ENCODE peak calls at places on chromosomes 16 and 17, in four cellular contexts. One of them, this sample, is unnamed.

GRCh38 chr16:88527186-88527936 is 42.8 kb upstream of the ZC3H18 start:
- DNase-seq in cardiac muscle cell: peak
- DNase-seq in Caki2: peak
- DNase-seq in Jurkat, Clone E6-1: no peak
- DNase-seq in this sample: peak

GRCh38 chr17:385195-385835 is 32.7 kb upstream of the RPH3AL start:
- DNase-seq in cardiac muscle cell: peak
- DNase-seq in Caki2: no peak
- DNase-seq in Jurkat, Clone E6-1: no peak
- DNase-seq in this sample: no peak

GRCh38 chr16:50574852-50575251 is 26.7 kb downstream of the NKD1 start:
- DNase-seq in cardiac muscle cell: no peak
- DNase-seq in Caki2: no peak
- DNase-seq in Jurkat, Clone E6-1: no peak
- DNase-seq in this sample: no peak

GRCh38 chr16:66035096-66035495 is 331.4 kb upstream of the CDH5 start:
- DNase-seq in cardiac muscle cell: no peak
- DNase-seq in Caki2: no peak
- DNase-seq in Jurkat, Clone E6-1: no peak
- DNase-seq in this sample: no peak

GRCh38 chr17:74521701-74522201 is 9.5 kb downstream of the CD300LB start:
- DNase-seq in cardiac muscle cell: no peak
- DNase-seq in Caki2: no peak
- DNase-seq in Jurkat, Clone E6-1: no peak
- DNase-seq in this sample: no peak

GRCh38 chr16:62036101-62036806 is at the start of gene CDH8:
- DNase-seq in cardiac muscle cell: peak
- DNase-seq in Caki2: no peak
- DNase-seq in Jurkat, Clone E6-1: no peak
- DNase-seq in this sample: no peak

GRCh38 chr17:34859652-34860051 is 101.6 kb downstream of the CCT6B start:
- DNase-seq in cardiac muscle cell: no peak
- DNase-seq in Caki2: no peak
- DNase-seq in Jurkat, Clone E6-1: no peak
- DNase-seq in this sample: no peak

GRCh38 chr16:74186589-74186988 is 110.0 kb upstream of the PSMD7 start:
- DNase-seq in cardiac muscle cell: no peak
- DNase-seq in Caki2: no peak
- DNase-seq in Jurkat, Clone E6-1: no peak
- DNase-seq in this sample: no peak

GRCh38 chr16:11359370-11359769 is 14.1 kb downstream of the RMI2 start:
- DNase-seq in cardiac muscle cell: no peak
- DNase-seq in Caki2: peak
- DNase-seq in Jurkat, Clone E6-1: peak
- DNase-seq in this sample: no peak

GRCh38 chr17:62718420-62718819 is 89.7 kb downstream of the MARCHF10 start:
- DNase-seq in cardiac muscle cell: peak
- DNase-seq in Caki2: peak
- DNase-seq in Jurkat, Clone E6-1: no peak
- DNase-seq in this sample: no peak

GRCh38 chr17:82870541-82870940 is 30.7 kb upstream of the ZNF750 start:
- DNase-seq in cardiac muscle cell: no peak
- DNase-seq in Caki2: no peak
- DNase-seq in Jurkat, Clone E6-1: no peak
- DNase-seq in this sample: no peak

GRCh38 chr17:35374766-35375344 is 1.4 kb upstream of the SLFN11 start:
- DNase-seq in cardiac muscle cell: no peak
- DNase-seq in Caki2: no peak
- DNase-seq in Jurkat, Clone E6-1: no peak
- DNase-seq in this sample: no peak

GRCh38 chr16:30186444-30186781 is 3.0 kb downstream of the CORO1A start:
- DNase-seq in cardiac muscle cell: no peak
- DNase-seq in Caki2: no peak
- DNase-seq in Jurkat, Clone E6-1: no peak
- DNase-seq in this sample: no peak

GRCh38 chr17:6592193-6592592 is 35.8 kb upstream of the PITPNM3 start:
- DNase-seq in cardiac muscle cell: no peak
- DNase-seq in Caki2: peak
- DNase-seq in Jurkat, Clone E6-1: peak
- DNase-seq in this sample: peak

GRCh38 chr16:22684282-22685161 is 129.4 kb upstream of the HS3ST2 start:
- DNase-seq in cardiac muscle cell: no peak
- DNase-seq in Caki2: no peak
- DNase-seq in Jurkat, Clone E6-1: peak
- DNase-seq in this sample: peak

GRCh38 chr16:79328327-79329162 is 272.0 kb downstream of the MAF start:
- DNase-seq in cardiac muscle cell: no peak
- DNase-seq in Caki2: no peak
- DNase-seq in Jurkat, Clone E6-1: no peak
- DNase-seq in this sample: no peak

GRCh38 chr16:16982614-16983013 is 488.1 kb downstream of the XYLT1 start:
- DNase-seq in cardiac muscle cell: no peak
- DNase-seq in Caki2: no peak
- DNase-seq in Jurkat, Clone E6-1: peak
- DNase-seq in this sample: no peak

GRCh38 chr16:31273676-31274075 is 13.9 kb downstream of the ITGAM start:
- DNase-seq in cardiac muscle cell: no peak
- DNase-seq in Caki2: no peak
- DNase-seq in Jurkat, Clone E6-1: no peak
- DNase-seq in this sample: no peak

GRCh38 chr16:1150511-1150982 is 2.4 kb upstream of the CACNA1H start:
- DNase-seq in cardiac muscle cell: no peak
- DNase-seq in Caki2: no peak
- DNase-seq in Jurkat, Clone E6-1: peak
- DNase-seq in this sample: no peak

GRCh38 chr16:59702531-59702930 is 968.4 kb upstream of the GOT2 start:
- DNase-seq in cardiac muscle cell: no peak
- DNase-seq in Caki2: no peak
- DNase-seq in Jurkat, Clone E6-1: no peak
- DNase-seq in this sample: no peak

GRCh38 chr17:42456223-42457106 is 2.2 kb upstream of the ATP6V0A1 start:
- DNase-seq in cardiac muscle cell: no peak
- DNase-seq in Caki2: peak
- DNase-seq in Jurkat, Clone E6-1: peak
- DNase-seq in this sample: peak

GRCh38 chr16:81737885-81738536 is 41.1 kb upstream of the PLCG2 start:
- DNase-seq in cardiac muscle cell: peak
- DNase-seq in Caki2: peak
- DNase-seq in Jurkat, Clone E6-1: peak
- DNase-seq in this sample: peak

GRCh38 chr17:57557793-57558681 is 187.1 kb downstream of the CCDC182 start:
- DNase-seq in cardiac muscle cell: no peak
- DNase-seq in Caki2: peak
- DNase-seq in Jurkat, Clone E6-1: no peak
- DNase-seq in this sample: peak

GRCh38 chr16:21126518-21126917 is 24.1 kb downstream of the DNAH3 start:
- DNase-seq in cardiac muscle cell: no peak
- DNase-seq in Caki2: no peak
- DNase-seq in Jurkat, Clone E6-1: no peak
- DNase-seq in this sample: no peak

GRCh38 chr17:74921045-74921681 is 1.9 kb downstream of the USH1G start:
- DNase-seq in cardiac muscle cell: no peak
- DNase-seq in Caki2: no peak
- DNase-seq in Jurkat, Clone E6-1: no peak
- DNase-seq in this sample: no peak

GRCh38 chr16:80570106-80570478 is 29.3 kb downstream of the DYNLRB2 start:
- DNase-seq in cardiac muscle cell: no peak
- DNase-seq in Caki2: no peak
- DNase-seq in Jurkat, Clone E6-1: no peak
- DNase-seq in this sample: peak

GRCh38 chr17:58577696-58578095 is 63.3 kb upstream of the MTMR4 start:
- DNase-seq in cardiac muscle cell: peak
- DNase-seq in Caki2: peak
- DNase-seq in Jurkat, Clone E6-1: peak
- DNase-seq in this sample: peak

GRCh38 chr17:48646183-48647102 is 20.3 kb upstream of the HOXB9 start:
- DNase-seq in cardiac muscle cell: no peak
- DNase-seq in Caki2: peak
- DNase-seq in Jurkat, Clone E6-1: no peak
- DNase-seq in this sample: peak

GRCh38 chr17:59842901-59843652 is 49.7 kb downstream of the TUBD1 start:
- DNase-seq in cardiac muscle cell: no peak
- DNase-seq in Caki2: peak
- DNase-seq in Jurkat, Clone E6-1: no peak
- DNase-seq in this sample: peak

GRCh38 chr17:36679815-36680467 is 78.6 kb downstream of the MRM1 start:
- DNase-seq in cardiac muscle cell: no peak
- DNase-seq in Caki2: no peak
- DNase-seq in Jurkat, Clone E6-1: no peak
- DNase-seq in this sample: no peak

GRCh38 chr17:43434902-43435319 is 36.1 kb downstream of the ARL4D start:
- DNase-seq in cardiac muscle cell: no peak
- DNase-seq in Caki2: peak
- DNase-seq in Jurkat, Clone E6-1: no peak
- DNase-seq in this sample: peak

GRCh38 chr17:66025551-66025950 is 166.4 kb downstream of the CEP112 start:
- DNase-seq in cardiac muscle cell: no peak
- DNase-seq in Caki2: no peak
- DNase-seq in Jurkat, Clone E6-1: no peak
- DNase-seq in this sample: no peak